ENCODE peak calls at places on chromosomes 13 and 19, in ten cellular contexts. F is fibroblast of the aortic adventitia, S is fibroblast of pulmonary artery, N is ascending aorta, M is tibial nerve, K is thoracic aorta, O is AG10803, U is PC-3, D is left ventricle myocardium inferior, T is GM12864. I is an unnamed sample.

GRCh38 chr13:94674609-94675348 is 37.6 kb downstream of the SOX21 start:
- DNase-seq in F (peak; percentile 57), S (peak; percentile 61), N (no peak), M (peak; percentile 55), K (no peak), O (peak; percentile 35), U (peak; percentile 72), D (no peak), T (no peak), I (peak; percentile 60)

GRCh38 chr13:44694842-44695241 is 118.7 kb upstream of the TSC22D1 start:
- DNase-seq in F (no peak), S (no peak), N (no peak), M (no peak), K (no peak), O (no peak), U (no peak), D (no peak), T (no peak), I (no peak)

GRCh38 chr19:5957132-5957531 is 20.8 kb downstream of the RANBP3 start:
- DNase-seq in F (no peak), S (no peak), N (no peak), M (no peak), K (no peak), O (no peak), U (no peak), D (no peak), T (no peak), I (no peak)

GRCh38 chr19:31629936-31630335 is 280.7 kb upstream of the TSHZ3 start:
- DNase-seq in F (no peak), S (no peak), N (no peak), M (no peak), K (no peak), O (no peak), U (no peak), D (no peak), T (no peak), I (no peak)

GRCh38 chr19:29432677-29433076 is 93.1 kb upstream of the VSTM2B start:
- DNase-seq in F (no peak), S (no peak), N (no peak), M (no peak), K (no peak), O (no peak), U (no peak), D (no peak), T (no peak), I (no peak)

GRCh38 chr13:107641574-107641973 is 573.8 kb downstream of the LIG4 start:
- DNase-seq in F (no peak), S (no peak), N (no peak), M (no peak), K (no peak), O (no peak), U (no peak), D (no peak), T (no peak), I (no peak)

GRCh38 chr19:39341122-39341719 is 1.0 kb upstream of the SAMD4B start:
- DNase-seq in F (no peak), S (no peak), N (no peak), M (no peak), K (no peak), O (peak; percentile 30), U (peak; percentile 9), D (peak; percentile 27), T (no peak), I (no peak)

GRCh38 chr19:40933025-40933424 is 51.0 kb upstream of the CYP2A7 start:
- DNase-seq in F (peak; percentile 40), S (peak; percentile 20), N (no peak), M (no peak), K (no peak), O (no peak), U (peak; percentile 66), D (no peak), T (no peak), I (no peak)

DNA sequence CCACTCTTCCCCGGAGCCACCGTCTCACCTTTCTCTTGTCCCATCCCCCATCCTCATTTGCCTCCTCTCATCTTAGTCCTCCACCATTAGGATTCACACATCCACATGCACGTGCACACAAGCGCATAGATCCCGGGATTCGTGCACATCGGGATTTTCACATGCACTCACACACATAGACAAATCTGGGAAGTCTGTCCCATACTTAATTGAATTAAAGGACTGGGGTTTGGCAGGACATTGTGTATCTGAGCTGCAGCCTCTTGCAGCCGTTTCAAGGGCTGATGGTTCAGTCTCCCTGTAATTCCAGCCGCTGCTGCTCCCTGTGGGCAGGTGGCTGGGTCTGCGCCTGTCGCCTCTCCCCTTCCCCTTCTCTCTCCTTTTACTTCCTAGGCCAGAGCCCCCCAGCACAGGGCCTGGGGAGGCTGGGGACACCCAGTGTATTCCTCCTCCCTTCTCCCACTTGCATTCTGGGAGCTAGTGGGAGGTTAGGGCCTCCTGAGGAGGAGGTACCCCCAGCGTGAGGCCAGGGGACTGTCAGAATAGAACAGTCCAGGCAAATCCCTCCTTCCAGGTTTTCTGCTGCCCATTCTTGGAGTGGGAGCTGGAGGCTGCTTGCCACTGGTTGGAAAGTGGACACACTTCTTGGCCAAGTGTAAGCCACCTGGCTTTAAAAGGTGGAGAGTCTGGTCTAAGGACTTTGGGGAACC is 43.6 kb downstream of the LYL1 start:
- DNase-seq in F (no peak), S (no peak), N (no peak), M (peak; percentile 49), K (no peak), O (no peak), U (no peak), D (no peak), T (no peak), I (no peak)
- TF ChIP-seq CTCF in F (peak; percentile 12), S (no peak), N (peak; percentile 21), M (no peak), K (no peak), O (peak; percentile 31), U (no peak), D (peak; percentile 33), T (no peak), I (peak; percentile 14)

GRCh38 chr19:38320969-38321339 is 1.3 kb downstream of the KCNK6 start:
- DNase-seq in F (no peak), S (no peak), N (no peak), M (no peak), K (no peak), O (no peak), U (no peak), D (no peak), T (no peak), I (no peak)

GRCh38 chr19:38319421-38320258 is at the start of gene KCNK6:
- DNase-seq in F (peak; percentile 34), S (peak; percentile 23), N (no peak), M (peak; percentile 22), K (no peak), O (peak; percentile 15), U (no peak), D (peak; percentile 46), T (no peak), I (peak; percentile 15)

GRCh38 chr19:38323276-38323675 is 3.6 kb downstream of the KCNK6 start:
- DNase-seq in F (no peak), S (no peak), N (no peak), M (no peak), K (no peak), O (no peak), U (no peak), D (no peak), T (no peak), I (no peak)

GRCh38 chr19:38324431-38324830 is 4.8 kb downstream of the KCNK6 start:
- DNase-seq in F (no peak), S (no peak), N (no peak), M (no peak), K (no peak), O (no peak), U (no peak), D (no peak), T (no peak), I (no peak)

DNA sequence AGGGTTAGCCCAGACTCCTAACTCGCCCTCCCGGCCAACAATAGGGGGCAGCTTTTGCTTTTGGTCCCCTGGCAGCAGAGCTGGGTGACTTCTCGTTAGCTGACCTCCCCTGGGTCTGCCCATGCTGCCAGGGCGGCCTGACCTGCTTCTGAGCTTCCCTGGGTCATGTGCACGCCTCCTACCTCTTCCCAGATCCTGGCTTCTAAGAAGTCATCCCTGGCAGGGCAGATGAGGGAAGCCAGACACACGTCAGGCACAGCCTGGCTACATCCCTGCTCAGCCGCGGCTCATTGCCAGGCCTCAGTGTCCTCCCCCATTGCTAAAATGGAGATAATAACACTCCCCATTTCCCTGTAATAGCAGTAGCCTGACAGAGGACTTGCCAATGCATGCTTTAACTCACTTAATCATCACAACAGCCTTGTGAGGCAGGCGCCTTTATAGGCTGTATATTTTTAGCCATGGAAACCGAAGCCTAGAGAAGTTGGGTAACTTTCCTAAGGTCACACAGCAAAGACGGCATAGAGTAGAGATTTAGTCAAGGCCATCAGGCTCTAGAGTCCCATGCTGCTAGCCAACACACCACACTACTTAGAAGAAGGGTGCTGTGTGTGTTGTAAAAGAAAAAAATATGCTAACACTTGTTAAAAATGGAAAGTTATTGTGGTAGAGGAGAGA is 2.1 kb downstream of the KCNK6 start:
- DNase-seq in F (peak; percentile 90), S (peak; percentile 94), N (no peak), M (no peak), K (no peak), O (peak; percentile 83), U (no peak), D (peak; percentile 80), T (no peak), I (peak; percentile 21)
- H3K4me3 ChIP-seq in F (peak overlapping the region; percentile 75), S (peak overlapping the region; percentile 61), N (peak overlapping the region; percentile 95), M (peak overlapping the region; percentile 2), K (peak overlapping the region; percentile 95), O (peak overlapping the region; percentile 71), U (no peak overlapping the region), D (peak overlapping the region; percentile 83), T (no peak overlapping the region), I (no peak overlapping the region)

GRCh38 chr13:101942038-101942437 is 459.8 kb downstream of the FGF14 start:
- DNase-seq in F (peak; percentile 48), S (peak; percentile 16), N (no peak), M (peak; percentile 49), K (no peak), O (peak; percentile 5), U (peak; percentile 54), D (no peak), T (no peak), I (peak; percentile 85)

GRCh38 chr13:101941095-101941777 is 460.6 kb downstream of the FGF14 start:
- DNase-seq in F (no peak), S (peak; percentile 3), N (no peak), M (no peak), K (no peak), O (peak; percentile 14), U (peak; percentile 19), D (no peak), T (no peak), I (peak; percentile 66)

GRCh38 chr13:101942535-101943157 is 459.2 kb downstream of the FGF14 start:
- DNase-seq in F (no peak), S (no peak), N (no peak), M (no peak), K (no peak), O (no peak), U (peak; percentile 9), D (no peak), T (no peak), I (no peak)

GRCh38 chr13:101946411-101946810 is 455.4 kb downstream of the FGF14 start:
- DNase-seq in F (no peak), S (no peak), N (no peak), M (no peak), K (no peak), O (no peak), U (no peak), D (no peak), T (no peak), I (no peak)

DNA sequence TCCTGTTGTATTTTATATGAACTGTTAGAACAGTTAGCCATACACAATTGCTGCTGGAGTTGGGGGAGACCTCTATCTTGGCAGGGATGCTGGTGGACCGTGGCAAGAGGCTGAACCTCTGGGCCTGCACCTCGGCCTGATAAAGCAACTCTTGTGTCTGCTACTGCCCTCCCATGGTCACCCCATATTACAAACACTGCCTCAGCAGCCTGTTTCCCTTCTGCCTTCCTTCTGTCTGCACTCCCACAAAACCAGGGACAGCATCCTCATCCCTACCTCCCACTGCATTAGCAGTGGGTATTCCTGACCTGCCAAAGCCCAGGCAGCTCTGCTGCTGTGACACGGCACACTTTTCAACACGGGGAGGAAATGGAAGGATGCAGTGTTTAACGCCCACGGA is 456.4 kb downstream of the FGF14 start:
- DNase-seq in F (no peak), S (no peak), N (no peak), M (no peak), K (no peak), O (no peak), U (no peak), D (no peak), T (no peak), I (peak; percentile 13)
- TF ChIP-seq CTCF in F (no peak), S (no peak), N (no peak), M (no peak), K (no peak), O (no peak), U (peak; percentile 12), D (no peak), T (peak; percentile 27), I (peak; percentile 41)

DNA sequence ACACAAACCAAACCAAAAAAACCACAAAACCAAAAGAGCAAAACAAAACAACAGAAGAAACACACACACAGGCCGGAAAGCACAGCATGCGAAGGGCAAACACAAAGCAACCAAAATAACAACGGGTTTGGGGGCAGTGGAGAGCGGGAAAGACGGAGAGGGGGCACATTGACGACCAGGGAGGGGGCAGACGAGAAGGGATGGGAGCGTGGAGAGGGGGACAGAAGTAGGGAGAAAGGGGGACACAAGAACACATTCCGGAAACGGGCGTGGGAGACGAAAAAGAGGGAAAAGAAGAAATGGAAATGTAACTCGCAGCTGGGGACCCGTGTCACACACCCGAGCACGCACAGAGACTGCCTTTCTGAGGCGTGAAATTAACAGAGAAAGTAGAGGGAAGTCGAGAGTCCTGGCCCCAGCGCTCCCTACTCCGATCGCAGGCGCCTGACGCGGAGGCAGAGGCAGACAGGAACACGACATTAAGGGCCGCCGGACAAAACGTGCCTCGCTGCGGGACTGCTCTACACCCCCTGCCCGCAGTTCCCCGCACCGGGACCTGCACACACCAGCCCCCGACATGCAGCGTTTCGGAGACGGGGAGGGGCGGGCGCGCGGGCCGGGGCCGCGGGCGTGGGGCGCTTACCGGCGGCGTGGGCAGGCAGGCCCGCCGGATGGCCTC is 652 bp downstream of the POU4F1 start:
- DNase-seq in F (no peak), S (no peak), N (no peak), M (no peak), K (no peak), O (no peak), U (no peak), D (no peak), T (no peak), I (no peak)
- H3K4me3 ChIP-seq in F (no peak overlapping the region), S (peak overlapping the region; percentile 17), N (peak overlapping the region; percentile 46), M (peak overlapping the region; percentile 44), K (peak overlapping the region; percentile 65), O (no peak overlapping the region), U (no peak overlapping the region), D (peak overlapping the region; percentile 56), T (peak overlapping the region; percentile 49), I (no peak overlapping the region)

I was measured in choroid plexus epithelial cell.